ENCODE peak calls at places on chromosomes 2 and 18, in five cellular contexts. One of them, this sample, is unnamed.

GRCh38 chr2:63056309-63057065 is 5.9 kb downstream of the OTX1 start:
- DNase-seq in Peyer's patch: peak
- DNase-seq in AG04450: no peak
- DNase-seq in CD8-positive, alpha-beta memory T cell: no peak
- DNase-seq in breast epithelium: no peak
- DNase-seq in this sample: no peak

GRCh38 chr2:120715356-120715755 is 20.3 kb upstream of the GLI2 start:
- DNase-seq in Peyer's patch: peak
- DNase-seq in AG04450: no peak
- DNase-seq in CD8-positive, alpha-beta memory T cell: no peak
- DNase-seq in breast epithelium: no peak
- DNase-seq in this sample: no peak

GRCh38 chr2:109063326-109063670 is 65.7 kb upstream of the SH3RF3 start:
- DNase-seq in Peyer's patch: peak
- DNase-seq in AG04450: no peak
- DNase-seq in CD8-positive, alpha-beta memory T cell: no peak
- DNase-seq in breast epithelium: no peak
- DNase-seq in this sample: no peak

GRCh38 chr2:215465246-215465645 is 29.4 kb upstream of the FN1 start:
- DNase-seq in Peyer's patch: no peak
- DNase-seq in AG04450: no peak
- DNase-seq in CD8-positive, alpha-beta memory T cell: no peak
- DNase-seq in breast epithelium: no peak
- DNase-seq in this sample: no peak

GRCh38 chr18:22293417-22293816 is 124.0 kb downstream of the GATA6 start:
- DNase-seq in Peyer's patch: no peak
- DNase-seq in AG04450: no peak
- DNase-seq in CD8-positive, alpha-beta memory T cell: no peak
- DNase-seq in breast epithelium: no peak
- DNase-seq in this sample: no peak

GRCh38 chr2:233976690-233977294 is 59.6 kb downstream of the TRPM8 start:
- DNase-seq in Peyer's patch: no peak
- DNase-seq in AG04450: peak
- DNase-seq in CD8-positive, alpha-beta memory T cell: peak
- DNase-seq in breast epithelium: no peak
- DNase-seq in this sample: peak

GRCh38 chr18:61651145-61651879 is 241.5 kb downstream of the RNF152 start:
- DNase-seq in Peyer's patch: peak
- DNase-seq in AG04450: no peak
- DNase-seq in CD8-positive, alpha-beta memory T cell: no peak
- DNase-seq in breast epithelium: peak
- DNase-seq in this sample: no peak

GRCh38 chr2:239934571-239935171 is 90.5 kb downstream of the NDUFA10 start:
- DNase-seq in Peyer's patch: peak
- DNase-seq in AG04450: no peak
- DNase-seq in CD8-positive, alpha-beta memory T cell: peak
- DNase-seq in breast epithelium: no peak
- DNase-seq in this sample: no peak

GRCh38 chr2:21024198-21024597 is 19.7 kb downstream of the APOB start:
- DNase-seq in Peyer's patch: no peak
- DNase-seq in AG04450: no peak
- DNase-seq in CD8-positive, alpha-beta memory T cell: no peak
- DNase-seq in breast epithelium: no peak
- DNase-seq in this sample: no peak

GRCh38 chr18:56233595-56233994 is 404.8 kb downstream of the TXNL1 start:
- DNase-seq in Peyer's patch: no peak
- DNase-seq in AG04450: peak
- DNase-seq in CD8-positive, alpha-beta memory T cell: no peak
- DNase-seq in breast epithelium: no peak
- DNase-seq in this sample: no peak

GRCh38 chr2:174771631-174772491 is 7.6 kb upstream of the CHRNA1 start:
- DNase-seq in Peyer's patch: peak
- DNase-seq in AG04450: no peak
- DNase-seq in CD8-positive, alpha-beta memory T cell: no peak
- DNase-seq in breast epithelium: peak
- DNase-seq in this sample: no peak

GRCh38 chr2:120344991-120345975 is 653 bp upstream of the INHBB start:
- DNase-seq in Peyer's patch: no peak
- DNase-seq in AG04450: no peak
- DNase-seq in CD8-positive, alpha-beta memory T cell: no peak
- DNase-seq in breast epithelium: no peak
- DNase-seq in this sample: no peak

GRCh38 chr2:202815548-202816420 is 55.8 kb downstream of the ICA1L start:
- DNase-seq in Peyer's patch: no peak
- DNase-seq in AG04450: no peak
- DNase-seq in CD8-positive, alpha-beta memory T cell: no peak
- DNase-seq in breast epithelium: no peak
- DNase-seq in this sample: no peak

GRCh38 chr2:235765181-235765820 is 271.5 kb downstream of the AGAP1 start:
- DNase-seq in Peyer's patch: no peak
- DNase-seq in AG04450: peak
- DNase-seq in CD8-positive, alpha-beta memory T cell: no peak
- DNase-seq in breast epithelium: no peak
- DNase-seq in this sample: no peak

GRCh38 chr2:199258291-199258690 is 199.4 kb downstream of the SATB2 start:
- DNase-seq in Peyer's patch: no peak
- DNase-seq in AG04450: no peak
- DNase-seq in CD8-positive, alpha-beta memory T cell: no peak
- DNase-seq in breast epithelium: no peak
- DNase-seq in this sample: no peak

GRCh38 chr2:71235930-71236587 is 9.2 kb upstream of the PAIP2B start:
- DNase-seq in Peyer's patch: no peak
- DNase-seq in AG04450: no peak
- DNase-seq in CD8-positive, alpha-beta memory T cell: no peak
- DNase-seq in breast epithelium: no peak
- DNase-seq in this sample: no peak

GRCh38 chr18:64132871-64133270 is 16.0 kb downstream of the LINC00305 start:
- DNase-seq in Peyer's patch: no peak
- DNase-seq in AG04450: no peak
- DNase-seq in CD8-positive, alpha-beta memory T cell: no peak
- DNase-seq in breast epithelium: no peak
- DNase-seq in this sample: no peak

GRCh38 chr2:181988154-181988924 is 2.7 kb downstream of the PPP1R1C start:
- DNase-seq in Peyer's patch: no peak
- DNase-seq in AG04450: no peak
- DNase-seq in CD8-positive, alpha-beta memory T cell: no peak
- DNase-seq in breast epithelium: no peak
- DNase-seq in this sample: no peak

GRCh38 chr2:287471-287885 is 413 bp downstream of the ALKAL2 start:
- DNase-seq in Peyer's patch: no peak
- DNase-seq in AG04450: no peak
- DNase-seq in CD8-positive, alpha-beta memory T cell: no peak
- DNase-seq in breast epithelium: no peak
- DNase-seq in this sample: no peak

GRCh38 chr2:168641636-168642035 is 160.8 kb upstream of the NOSTRIN start:
- DNase-seq in Peyer's patch: no peak
- DNase-seq in AG04450: no peak
- DNase-seq in CD8-positive, alpha-beta memory T cell: no peak
- DNase-seq in breast epithelium: no peak
- DNase-seq in this sample: no peak

GRCh38 chr2:182506606-182507005 is 79.8 kb upstream of the PDE1A start:
- DNase-seq in Peyer's patch: no peak
- DNase-seq in AG04450: no peak
- DNase-seq in CD8-positive, alpha-beta memory T cell: no peak
- DNase-seq in breast epithelium: no peak
- DNase-seq in this sample: no peak

GRCh38 chr18:28961669-28962228 is 784.8 kb upstream of the CDH2 start:
- DNase-seq in Peyer's patch: no peak
- DNase-seq in AG04450: peak
- DNase-seq in CD8-positive, alpha-beta memory T cell: no peak
- DNase-seq in breast epithelium: no peak
- DNase-seq in this sample: peak

GRCh38 chr2:205017381-205017780 is 472.1 kb downstream of the PARD3B start:
- DNase-seq in Peyer's patch: no peak
- DNase-seq in AG04450: no peak
- DNase-seq in CD8-positive, alpha-beta memory T cell: no peak
- DNase-seq in breast epithelium: no peak
- DNase-seq in this sample: no peak

GRCh38 chr2:60925994-60926750 is 44.8 kb downstream of the REL start:
- DNase-seq in Peyer's patch: no peak
- DNase-seq in AG04450: peak
- DNase-seq in CD8-positive, alpha-beta memory T cell: no peak
- DNase-seq in breast epithelium: no peak
- DNase-seq in this sample: peak

DNA sequence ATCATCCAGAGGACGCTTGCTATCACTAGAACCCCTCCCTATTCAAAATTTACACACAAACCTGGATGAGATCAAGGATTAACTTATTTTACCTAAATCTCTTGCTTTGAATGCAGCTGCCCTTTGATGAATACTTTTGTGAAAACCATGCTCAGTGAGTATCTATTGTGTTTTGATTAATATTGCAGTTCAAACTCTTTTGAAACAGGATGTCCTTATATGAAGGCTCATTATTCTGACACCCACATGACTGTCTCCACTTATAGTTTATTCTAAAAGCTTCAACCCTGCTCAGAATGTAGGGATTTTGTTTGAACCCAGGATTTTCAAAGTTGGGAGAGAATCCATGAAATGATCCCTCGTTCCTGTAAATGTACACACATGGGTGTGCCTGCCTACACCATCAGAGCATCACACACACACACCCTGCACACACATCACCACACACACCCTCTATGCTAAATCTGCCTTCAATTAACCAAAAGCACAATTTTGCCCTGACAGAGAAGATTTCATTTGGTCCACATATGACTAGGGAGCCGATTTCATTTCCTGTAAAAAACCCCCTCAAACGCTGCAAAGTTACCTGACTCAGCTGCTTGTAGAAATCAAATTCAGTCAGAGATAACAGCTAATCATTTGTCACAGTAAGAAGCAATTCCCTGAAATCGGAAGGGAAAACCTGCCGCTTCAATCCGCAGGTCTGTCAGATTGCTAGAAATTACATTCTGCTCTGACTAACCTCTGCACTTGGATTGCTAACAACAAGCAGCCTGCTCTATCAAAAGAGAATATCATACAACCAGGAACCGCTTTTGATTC is 65.2 kb downstream of the ZEB2 start:
- DNase-seq in Peyer's patch: no peak
- DNase-seq in AG04450: no peak
- DNase-seq in CD8-positive, alpha-beta memory T cell: no peak
- DNase-seq in breast epithelium: no peak
- DNase-seq in this sample: no peak
- H3K4me3 ChIP-seq in Peyer's patch: no peak
- H3K4me3 ChIP-seq in AG04450: no peak
- H3K4me3 ChIP-seq in CD8-positive, alpha-beta memory T cell: no peak
- H3K4me3 ChIP-seq in breast epithelium: no peak
- H3K4me3 ChIP-seq in this sample: no peak

GRCh38 chr2:104851236-104852160 is 2.4 kb upstream of the POU3F3 start:
- DNase-seq in Peyer's patch: no peak
- DNase-seq in AG04450: no peak
- DNase-seq in CD8-positive, alpha-beta memory T cell: no peak
- DNase-seq in breast epithelium: no peak
- DNase-seq in this sample: no peak
- H3K4me3 ChIP-seq in Peyer's patch: no peak
- H3K4me3 ChIP-seq in AG04450: no peak
- H3K4me3 ChIP-seq in CD8-positive, alpha-beta memory T cell: no peak
- H3K4me3 ChIP-seq in breast epithelium: peak
- H3K4me3 ChIP-seq in this sample: no peak

GRCh38 chr2:139031722-139032121 is 251.5 kb upstream of the NXPH2 start:
- DNase-seq in Peyer's patch: no peak
- DNase-seq in AG04450: no peak
- DNase-seq in CD8-positive, alpha-beta memory T cell: no peak
- DNase-seq in breast epithelium: no peak
- DNase-seq in this sample: peak

GRCh38 chr2:139033300-139033699 is 253.1 kb upstream of the NXPH2 start:
- DNase-seq in Peyer's patch: no peak
- DNase-seq in AG04450: no peak
- DNase-seq in CD8-positive, alpha-beta memory T cell: no peak
- DNase-seq in breast epithelium: no peak
- DNase-seq in this sample: no peak

DNA sequence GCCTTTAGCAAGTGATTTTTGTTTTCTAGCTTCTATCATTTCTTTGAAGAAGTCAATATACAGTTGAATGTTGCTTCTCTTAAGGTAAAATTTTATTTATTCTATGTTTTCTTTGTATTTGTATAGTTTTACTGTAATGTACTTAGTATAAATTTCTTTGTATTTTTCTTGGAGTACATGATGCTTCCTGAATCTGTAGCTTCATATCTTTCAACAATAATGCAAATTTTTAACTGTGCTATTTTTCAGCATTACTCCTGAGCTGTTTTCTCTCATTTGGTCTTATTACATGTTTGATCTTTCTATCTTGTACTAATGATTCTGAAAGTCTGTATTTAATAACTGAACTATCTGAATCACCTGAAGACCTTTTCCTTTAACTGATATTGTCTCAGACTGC is 253.9 kb upstream of the NXPH2 start:
- DNase-seq in Peyer's patch: no peak
- DNase-seq in AG04450: no peak
- DNase-seq in CD8-positive, alpha-beta memory T cell: no peak
- DNase-seq in breast epithelium: no peak
- DNase-seq in this sample: no peak
- H3K4me3 ChIP-seq in Peyer's patch: no peak
- H3K4me3 ChIP-seq in AG04450: no peak
- H3K4me3 ChIP-seq in CD8-positive, alpha-beta memory T cell: no peak
- H3K4me3 ChIP-seq in breast epithelium: no peak
- H3K4me3 ChIP-seq in this sample: no peak

GRCh38 chr2:219443697-219444023 is 9.0 kb downstream of the SPEG start:
- DNase-seq in Peyer's patch: no peak
- DNase-seq in AG04450: no peak
- DNase-seq in CD8-positive, alpha-beta memory T cell: no peak
- DNase-seq in breast epithelium: no peak
- DNase-seq in this sample: no peak
- H3K4me3 ChIP-seq in Peyer's patch: no peak
- H3K4me3 ChIP-seq in AG04450: no peak
- H3K4me3 ChIP-seq in CD8-positive, alpha-beta memory T cell: no peak
- H3K4me3 ChIP-seq in breast epithelium: no peak
- H3K4me3 ChIP-seq in this sample: no peak

GRCh38 chr2:241618836-241619235 is 18.1 kb downstream of the THAP4 start:
- DNase-seq in Peyer's patch: no peak
- DNase-seq in AG04450: no peak
- DNase-seq in CD8-positive, alpha-beta memory T cell: no peak
- DNase-seq in breast epithelium: no peak
- DNase-seq in this sample: no peak

GRCh38 chr2:241618296-241618805 is 18.6 kb downstream of the THAP4 start:
- DNase-seq in Peyer's patch: no peak
- DNase-seq in AG04450: no peak
- DNase-seq in CD8-positive, alpha-beta memory T cell: no peak
- DNase-seq in breast epithelium: no peak
- DNase-seq in this sample: no peak

GRCh38 chr2:241615522-241616052 is 21.4 kb downstream of the THAP4 start:
- DNase-seq in Peyer's patch: no peak
- DNase-seq in AG04450: no peak
- DNase-seq in CD8-positive, alpha-beta memory T cell: no peak
- DNase-seq in breast epithelium: no peak
- DNase-seq in this sample: no peak

GRCh38 chr2:241616168-241617125 is 20.5 kb downstream of the THAP4 start:
- DNase-seq in Peyer's patch: no peak
- DNase-seq in AG04450: no peak
- DNase-seq in CD8-positive, alpha-beta memory T cell: no peak
- DNase-seq in breast epithelium: no peak
- DNase-seq in this sample: peak

GRCh38 chr2:241617431-241618154 is 19.4 kb downstream of the THAP4 start:
- DNase-seq in Peyer's patch: no peak
- DNase-seq in AG04450: no peak
- DNase-seq in CD8-positive, alpha-beta memory T cell: peak
- DNase-seq in breast epithelium: no peak
- DNase-seq in this sample: peak
- H3K4me3 ChIP-seq in Peyer's patch: peak
- H3K4me3 ChIP-seq in AG04450: no peak
- H3K4me3 ChIP-seq in CD8-positive, alpha-beta memory T cell: peak
- H3K4me3 ChIP-seq in breast epithelium: peak
- H3K4me3 ChIP-seq in this sample: peak

This sample was measured in LNCaP clone FGC.